ENCODE peak calls at places on chromosomes 4 and X, in four cellular contexts. C, T, D and H are unnamed samples.

GRCh38 chr4:7280906-7281305 is 88.6 kb downstream of the SORCS2 start:
- DNase-seq in T (no peak), D (no peak), C (no peak), H (no peak)

GRCh38 chrX:17680732-17681413 is 56.4 kb upstream of the SCML1 start:
- DNase-seq in T (no peak), C (no peak), D (no peak), H (no peak)

GRCh38 chrX:129648514-129649267 is 6.1 kb downstream of the APLN start:
- DNase-seq in D (no peak), T (no peak), C (no peak), H (no peak)

GRCh38 chr4:57020467-57021101 is 41.9 kb downstream of the POLR2B start:
- DNase-seq in D (no peak), T (no peak), C (no peak), H (no peak)

GRCh38 chr4:174523003-174523693 is 860 bp upstream of the HPGD start:
- DNase-seq in C (no peak), D (peak; percentile 38), T (no peak), H (no peak)

GRCh38 chrX:22686138-22686541 is 313.6 kb upstream of the DDX53 start:
- DNase-seq in T (no peak), D (no peak), C (peak; percentile 9), H (no peak)

GRCh38 chrX:42975906-42976305 is 197.9 kb upstream of the PPP1R2C start:
- DNase-seq in C (no peak), T (no peak), D (no peak), H (no peak)

GRCh38 chr4:9969526-9970398 is 51.5 kb downstream of the SLC2A9 start:
- DNase-seq in T (no peak), C (no peak), D (no peak), H (no peak)

DNA sequence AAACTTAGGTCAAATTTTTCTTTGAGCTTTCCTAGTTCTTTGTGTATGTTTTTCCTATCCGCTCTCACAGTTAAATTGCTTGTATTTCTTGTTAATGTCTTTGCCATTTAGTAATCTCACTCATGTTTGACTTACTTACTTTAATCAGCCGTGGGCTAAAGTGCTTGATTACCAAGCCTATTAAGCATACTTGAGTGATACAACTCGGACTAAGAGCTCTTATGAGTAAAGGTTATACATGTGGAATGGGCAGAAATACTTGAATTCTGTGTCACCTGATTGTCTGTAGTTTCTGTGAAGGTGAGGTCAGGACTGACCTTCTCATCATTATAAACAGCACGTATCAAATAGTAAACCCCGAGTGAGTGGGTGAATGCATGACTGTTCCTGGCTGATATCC is 664.5 kb downstream of the PDHA2 start:
- DNase-seq in D (no peak), T (no peak), C (no peak), H (no peak)
- TF ChIP-seq TCF7 in D (no peak), T (no peak), C (no peak), H (no peak)

DNA sequence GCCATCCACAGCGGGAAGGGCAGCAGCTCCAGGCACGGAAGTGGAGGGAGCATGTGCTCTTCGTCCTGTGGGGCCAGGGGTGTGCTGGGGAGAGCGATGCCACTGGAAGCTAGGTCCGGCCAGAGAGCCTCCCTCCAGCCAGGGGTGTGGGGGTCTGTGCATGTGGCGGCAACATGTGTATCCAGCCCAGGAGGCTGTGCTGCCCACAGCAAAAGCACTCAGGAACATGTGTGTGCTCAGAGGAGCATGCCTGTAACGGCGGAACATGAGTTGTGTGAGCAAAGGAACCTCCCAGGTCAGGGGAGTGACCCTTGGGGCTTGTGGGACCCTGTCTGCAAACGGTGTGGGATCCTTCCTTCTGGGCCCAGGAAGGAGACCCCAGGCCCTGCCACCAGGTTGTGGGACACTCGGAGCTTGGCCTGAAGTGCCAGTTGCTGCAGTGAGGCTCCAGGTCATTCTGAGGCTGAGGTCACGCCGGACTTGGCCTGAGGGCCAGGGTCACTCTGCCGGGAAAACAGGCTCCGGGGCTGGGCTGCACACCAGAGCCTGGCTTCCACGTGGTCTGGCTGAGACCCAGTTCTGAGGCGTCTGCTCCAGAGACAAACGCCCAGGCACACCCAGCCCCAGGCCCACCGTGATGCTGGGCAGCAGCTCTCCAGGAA is 37.2 kb downstream of the CPLX1 start:
- DNase-seq in T (no peak), D (no peak), C (no peak), H (no peak)
- TF ChIP-seq MAX in T (peak; percentile 58), D (peak; percentile 56), C (no peak), H (no peak)

GRCh38 chr4:165209796-165210195 is 2.4 kb downstream of the KLHL2 start:
- DNase-seq in T (no peak), C (no peak), D (no peak), H (no peak)

GRCh38 chr4:165207016-165207430 is 338 bp upstream of the KLHL2 start:
- DNase-seq in D (peak; percentile 20), T (no peak), C (no peak), H (no peak)

GRCh38 chr4:165208322-165208652 is 926 bp downstream of the KLHL2 start:
- DNase-seq in T (no peak), D (no peak), C (no peak), H (no peak)

GRCh38 chr4:165208741-165209388 is 1.5 kb downstream of the KLHL2 start:
- DNase-seq in C (no peak), D (peak; percentile 36), T (no peak), H (no peak)

DNA sequence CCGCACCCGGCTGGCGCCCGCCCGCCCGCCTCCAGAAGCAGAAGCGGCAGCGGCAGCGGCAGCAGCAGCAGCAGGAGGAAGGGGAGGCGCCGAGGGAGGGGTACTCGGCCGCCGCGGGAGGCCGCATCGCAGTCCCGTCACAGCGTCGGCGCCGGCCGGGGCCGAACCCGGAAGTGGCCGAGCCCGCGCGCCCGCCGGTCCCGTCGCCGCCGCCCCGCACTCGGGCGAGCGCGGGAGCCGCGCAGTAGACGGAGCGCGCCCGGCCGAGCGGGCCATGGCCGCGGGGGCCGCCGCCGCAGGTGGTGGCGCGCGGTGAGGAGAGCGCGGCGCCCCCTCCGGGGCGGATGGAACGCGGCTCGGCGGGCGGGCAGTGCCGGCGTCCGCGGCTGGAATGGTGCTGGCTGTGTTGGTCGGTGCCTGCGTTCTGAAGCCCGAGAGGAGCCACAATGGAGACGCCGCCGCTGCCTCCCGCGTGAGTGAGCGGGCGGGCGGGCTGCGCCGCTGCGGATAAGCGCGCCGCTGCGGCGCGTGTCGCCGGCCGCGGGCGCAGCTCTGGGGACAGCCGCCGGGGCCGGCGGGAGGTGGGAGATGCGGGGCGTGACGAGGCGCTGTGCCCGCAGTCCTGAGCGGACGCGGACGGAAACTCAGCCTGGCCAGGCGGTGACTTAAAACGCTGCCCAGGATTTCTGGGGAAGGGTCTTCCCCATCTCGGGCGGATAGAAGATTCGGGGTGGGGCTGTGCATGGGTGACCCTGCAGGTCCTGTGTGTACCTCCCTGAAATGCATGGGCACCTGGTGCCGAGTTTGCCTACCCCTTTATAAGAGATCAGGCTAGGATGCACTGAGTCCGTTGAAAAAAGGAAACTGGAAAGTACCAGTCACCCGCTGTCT is at the start of gene KLHL2:
- DNase-seq in D (peak; percentile 82), C (peak; percentile 72), T (peak; percentile 49), H (no peak)
- TF ChIP-seq TCF7 in D (no peak), C (no peak), T (no peak), H (no peak)

DNA sequence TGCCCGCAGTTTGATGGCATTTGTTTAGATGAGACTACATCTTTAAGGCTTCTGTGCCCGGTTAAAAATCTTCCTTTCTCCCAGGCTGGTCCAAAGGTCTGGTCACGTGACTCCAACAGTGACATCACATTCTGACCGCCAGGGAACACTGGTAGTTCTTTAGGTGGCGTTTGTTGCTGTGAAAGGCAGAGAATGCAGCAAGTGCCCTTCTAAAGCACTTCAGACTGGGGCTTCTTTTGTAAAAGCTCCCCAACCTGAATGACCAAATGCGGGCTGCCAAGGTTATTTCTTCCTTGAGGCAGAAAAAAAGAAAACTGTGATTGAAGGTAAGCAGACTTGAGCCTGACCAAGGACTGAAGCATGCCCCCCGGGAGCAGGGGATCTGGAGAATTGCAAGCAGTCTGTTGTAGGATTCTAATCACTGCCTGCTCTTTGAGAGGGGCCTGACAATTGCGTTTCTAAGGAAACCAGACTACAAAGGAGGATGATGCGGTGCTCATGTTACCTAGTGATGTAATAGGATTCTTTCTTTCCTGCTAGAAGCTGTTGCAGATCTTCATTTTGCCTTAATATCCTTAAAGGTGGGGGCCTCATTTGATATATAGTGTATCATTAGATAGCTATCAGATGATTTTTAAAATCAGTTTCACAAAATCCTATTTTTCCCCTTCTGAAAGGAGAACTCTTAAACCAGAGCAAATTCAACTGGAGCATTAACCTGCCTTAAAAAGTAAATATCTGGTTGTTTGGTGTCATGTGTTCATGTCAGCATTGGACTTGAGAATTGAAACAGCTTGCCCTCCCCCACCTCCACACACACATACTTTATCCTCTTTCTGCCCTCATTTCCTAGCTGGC is 133.1 kb downstream of the AKAP4 start:
- DNase-seq in D (no peak), C (peak; percentile 39), T (peak; percentile 66), H (no peak)
- TF ChIP-seq MAX in D (no peak), C (no peak), T (no peak), H (no peak)

GRCh38 chr4:62193726-62194125 is 993.6 kb downstream of the ADGRL3 start:
- DNase-seq in T (no peak), C (no peak), D (no peak), H (no peak)

GRCh38 chr4:62191446-62191845 is 991.3 kb downstream of the ADGRL3 start:
- DNase-seq in D (no peak), C (no peak), T (no peak), H (no peak)

GRCh38 chr4:62194342-62194741 is 994.2 kb downstream of the ADGRL3 start:
- DNase-seq in C (no peak), D (no peak), T (no peak), H (no peak)

DNA sequence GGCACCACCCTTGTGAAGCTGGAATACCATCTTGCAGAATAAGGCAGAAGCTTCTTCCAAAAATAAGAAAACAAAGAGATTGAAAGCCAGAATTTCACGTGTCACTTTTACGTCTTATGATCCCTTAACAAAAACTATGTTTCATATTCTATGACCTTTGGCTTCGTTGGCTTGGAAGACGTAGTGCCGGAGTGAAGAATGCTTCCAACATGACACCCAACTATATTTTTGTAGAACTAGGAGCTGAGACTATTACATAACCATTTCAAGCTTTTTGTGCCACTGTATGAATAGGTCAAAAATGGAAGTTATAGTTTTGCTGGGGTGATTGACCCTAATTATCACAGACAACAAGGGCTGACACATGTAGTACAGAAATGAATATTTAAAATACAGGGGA is 996.2 kb downstream of the ADGRL3 start:
- DNase-seq in C (no peak), D (no peak), T (no peak), H (no peak)
- TF ChIP-seq TCF7 in C (no peak), D (no peak), T (no peak), H (no peak)

GRCh38 chr4:139841464-139842195 is 176.0 kb downstream of the MGST2 start:
- DNase-seq in T (peak; percentile 98), C (no peak), D (peak; percentile 57), H (no peak)
- TF ChIP-seq MAX in T (peak; percentile 74), C (no peak), D (no peak), H (no peak)

GRCh38 chr4:41142356-41142755 is 72.0 kb downstream of the APBB2 start:
- DNase-seq in C (no peak), D (no peak), T (no peak), H (no peak)

GRCh38 chr4:41143721-41144379 is 70.5 kb downstream of the APBB2 start:
- DNase-seq in T (no peak), C (no peak), D (no peak), H (no peak)

GRCh38 chr4:41141910-41142309 is 72.4 kb downstream of the APBB2 start:
- DNase-seq in T (no peak), C (no peak), D (no peak), H (no peak)

GRCh38 chr4:41144812-41145211 is 69.5 kb downstream of the APBB2 start:
- DNase-seq in C (no peak), T (peak; percentile 44), D (no peak), H (no peak)

GRCh38 chr4:41142946-41143720 is 71.2 kb downstream of the APBB2 start:
- DNase-seq in C (no peak), D (no peak), T (no peak), H (no peak)
- TF ChIP-seq TCF7 in C (no peak), D (no peak), T (no peak), H (no peak)

GRCh38 chr4:189084671-189085070 is 856.0 kb upstream of the FRG1 start:
- DNase-seq in T (no peak), C (peak; percentile 35), D (no peak), H (no peak)
- TF ChIP-seq MAX in T (no peak), C (no peak), D (no peak), H (no peak)

GRCh38 chrX:70479970-70480659 is 35.5 kb downstream of the DLG3 start:
- DNase-seq in D (no peak), C (no peak), T (no peak), H (no peak)
- TF ChIP-seq TCF7 in D (no peak), C (no peak), T (no peak), H (no peak)